ENCODE peak calls at places on chromosomes 13 and 19, in four cellular contexts. One of them, this sample, is unnamed.

GRCh38 chr13:27975579-27976361 is 6.7 kb upstream of the CDX2 start:
- DNase-seq in dorsolateral prefrontal cortex: no peak
- DNase-seq in heart left ventricle: no peak
- DNase-seq in astrocyte of the spinal cord: no peak
- DNase-seq in this sample: peak

GRCh38 chr13:68190826-68191225 is 960.7 kb upstream of the PCDH9 start:
- DNase-seq in dorsolateral prefrontal cortex: no peak
- DNase-seq in heart left ventricle: no peak
- DNase-seq in astrocyte of the spinal cord: peak
- DNase-seq in this sample: no peak

GRCh38 chr13:24141333-24141910 is 19.1 kb upstream of the SPATA13 start:
- DNase-seq in dorsolateral prefrontal cortex: no peak
- DNase-seq in heart left ventricle: no peak
- DNase-seq in astrocyte of the spinal cord: no peak
- DNase-seq in this sample: no peak

GRCh38 chr19:6220385-6221191 is 59.2 kb downstream of the MLLT1 start:
- DNase-seq in dorsolateral prefrontal cortex: no peak
- DNase-seq in heart left ventricle: no peak
- DNase-seq in astrocyte of the spinal cord: no peak
- DNase-seq in this sample: no peak

GRCh38 chr19:19372656-19373416 is 32.6 kb upstream of the GATAD2A start:
- DNase-seq in dorsolateral prefrontal cortex: no peak
- DNase-seq in heart left ventricle: peak
- DNase-seq in astrocyte of the spinal cord: peak
- DNase-seq in this sample: peak

GRCh38 chr13:30898721-30899188 is 7.3 kb upstream of the MEDAG start:
- DNase-seq in dorsolateral prefrontal cortex: no peak
- DNase-seq in heart left ventricle: peak
- DNase-seq in astrocyte of the spinal cord: peak
- DNase-seq in this sample: no peak

GRCh38 chr13:77285098-77285497 is 41.8 kb downstream of the MYCBP2 start:
- DNase-seq in dorsolateral prefrontal cortex: no peak
- DNase-seq in heart left ventricle: no peak
- DNase-seq in astrocyte of the spinal cord: no peak
- DNase-seq in this sample: no peak

GRCh38 chr13:42041684-42042035 is 6.8 kb upstream of the DGKH start:
- DNase-seq in dorsolateral prefrontal cortex: no peak
- DNase-seq in heart left ventricle: peak
- DNase-seq in astrocyte of the spinal cord: peak
- DNase-seq in this sample: no peak

GRCh38 chr13:110493613-110494012 is 67.9 kb downstream of the RAB20 start:
- DNase-seq in dorsolateral prefrontal cortex: no peak
- DNase-seq in heart left ventricle: no peak
- DNase-seq in astrocyte of the spinal cord: no peak
- DNase-seq in this sample: no peak

GRCh38 chr19:42323473-42323851 is 2.0 kb upstream of the MEGF8 start:
- DNase-seq in dorsolateral prefrontal cortex: no peak
- DNase-seq in heart left ventricle: no peak
- DNase-seq in astrocyte of the spinal cord: no peak
- DNase-seq in this sample: no peak

GRCh38 chr19:33194884-33195710 is 967 bp downstream of the LRP3 start:
- DNase-seq in dorsolateral prefrontal cortex: no peak
- DNase-seq in heart left ventricle: no peak
- DNase-seq in astrocyte of the spinal cord: peak
- DNase-seq in this sample: no peak

GRCh38 chr13:92727118-92727517 is 499.5 kb upstream of the GPC6 start:
- DNase-seq in dorsolateral prefrontal cortex: no peak
- DNase-seq in heart left ventricle: no peak
- DNase-seq in astrocyte of the spinal cord: no peak
- DNase-seq in this sample: no peak

GRCh38 chr19:46753420-46754155 is 7.3 kb upstream of the STRN4 start:
- DNase-seq in dorsolateral prefrontal cortex: no peak
- DNase-seq in heart left ventricle: no peak
- DNase-seq in astrocyte of the spinal cord: no peak
- DNase-seq in this sample: peak

GRCh38 chr19:29410974-29411615 is 114.7 kb upstream of the VSTM2B start:
- DNase-seq in dorsolateral prefrontal cortex: peak
- DNase-seq in heart left ventricle: no peak
- DNase-seq in astrocyte of the spinal cord: no peak
- DNase-seq in this sample: no peak

GRCh38 chr13:51541809-51542258 is 42.4 kb upstream of the WDFY2 start:
- DNase-seq in dorsolateral prefrontal cortex: no peak
- DNase-seq in heart left ventricle: no peak
- DNase-seq in astrocyte of the spinal cord: no peak
- DNase-seq in this sample: no peak

GRCh38 chr13:44267966-44268365 is 105.7 kb upstream of the SERP2 start:
- DNase-seq in dorsolateral prefrontal cortex: no peak
- DNase-seq in heart left ventricle: no peak
- DNase-seq in astrocyte of the spinal cord: peak
- DNase-seq in this sample: no peak

GRCh38 chr19:2976609-2977000 is 759 bp upstream of the TLE6 start:
- DNase-seq in dorsolateral prefrontal cortex: no peak
- DNase-seq in heart left ventricle: no peak
- DNase-seq in astrocyte of the spinal cord: no peak
- DNase-seq in this sample: no peak

GRCh38 chr13:111911141-111911720 is 155.7 kb upstream of the SOX1 start:
- DNase-seq in dorsolateral prefrontal cortex: no peak
- DNase-seq in heart left ventricle: no peak
- DNase-seq in astrocyte of the spinal cord: no peak
- DNase-seq in this sample: no peak

GRCh38 chr13:45335397-45336024 is 5.5 kb downstream of the TPT1 start:
- DNase-seq in dorsolateral prefrontal cortex: no peak
- DNase-seq in heart left ventricle: no peak
- DNase-seq in astrocyte of the spinal cord: peak
- DNase-seq in this sample: peak

GRCh38 chr19:57212109-57212508 is 18.7 kb upstream of the AURKC start:
- DNase-seq in dorsolateral prefrontal cortex: no peak
- DNase-seq in heart left ventricle: no peak
- DNase-seq in astrocyte of the spinal cord: no peak
- DNase-seq in this sample: no peak

GRCh38 chr19:48724796-48725753 is 5.5 kb upstream of the MAMSTR start:
- DNase-seq in dorsolateral prefrontal cortex: no peak
- DNase-seq in heart left ventricle: peak
- DNase-seq in astrocyte of the spinal cord: peak
- DNase-seq in this sample: peak

GRCh38 chr13:111474136-111475002 is 153.9 kb downstream of the TEX29 start:
- DNase-seq in dorsolateral prefrontal cortex: no peak
- DNase-seq in heart left ventricle: no peak
- DNase-seq in astrocyte of the spinal cord: peak
- DNase-seq in this sample: peak

GRCh38 chr13:44368062-44368591 is 5.5 kb upstream of the SERP2 start:
- DNase-seq in dorsolateral prefrontal cortex: no peak
- DNase-seq in heart left ventricle: no peak
- DNase-seq in astrocyte of the spinal cord: peak
- DNase-seq in this sample: no peak

GRCh38 chr13:31639443-31640163 is 99.7 kb upstream of the RXFP2 start:
- DNase-seq in dorsolateral prefrontal cortex: no peak
- DNase-seq in heart left ventricle: no peak
- DNase-seq in astrocyte of the spinal cord: peak
- DNase-seq in this sample: no peak

GRCh38 chr19:33670398-33670797 is 48.6 kb downstream of the CHST8 start:
- DNase-seq in dorsolateral prefrontal cortex: no peak
- DNase-seq in heart left ventricle: no peak
- DNase-seq in astrocyte of the spinal cord: no peak
- DNase-seq in this sample: no peak

GRCh38 chr19:34969721-34970120 is 5.7 kb upstream of the ZNF792 start:
- DNase-seq in dorsolateral prefrontal cortex: no peak
- DNase-seq in heart left ventricle: no peak
- DNase-seq in astrocyte of the spinal cord: no peak
- DNase-seq in this sample: no peak

GRCh38 chr13:50365300-50365682 is 350.0 kb downstream of the KCNRG start:
- DNase-seq in dorsolateral prefrontal cortex: no peak
- DNase-seq in heart left ventricle: no peak
- DNase-seq in astrocyte of the spinal cord: no peak
- DNase-seq in this sample: no peak

GRCh38 chr19:35767288-35768081 is 7.9 kb upstream of the ARHGAP33 start:
- DNase-seq in dorsolateral prefrontal cortex: no peak
- DNase-seq in heart left ventricle: no peak
- DNase-seq in astrocyte of the spinal cord: no peak
- DNase-seq in this sample: peak

GRCh38 chr19:11578342-11579142 is 1.1 kb upstream of the ACP5 start:
- DNase-seq in dorsolateral prefrontal cortex: no peak
- DNase-seq in heart left ventricle: peak
- DNase-seq in astrocyte of the spinal cord: no peak
- DNase-seq in this sample: peak

GRCh38 chr19:8004723-8005513 is 523 bp downstream of the ELAVL1 start:
- DNase-seq in dorsolateral prefrontal cortex: no peak
- DNase-seq in heart left ventricle: no peak
- DNase-seq in astrocyte of the spinal cord: peak
- DNase-seq in this sample: peak

GRCh38 chr13:86986448-86986847 is 684.7 kb upstream of the SLITRK5 start:
- DNase-seq in dorsolateral prefrontal cortex: no peak
- DNase-seq in heart left ventricle: no peak
- DNase-seq in astrocyte of the spinal cord: peak
- DNase-seq in this sample: no peak

GRCh38 chr19:46903458-46903857 is 42.7 kb downstream of the ARHGAP35 start:
- DNase-seq in dorsolateral prefrontal cortex: no peak
- DNase-seq in heart left ventricle: no peak
- DNase-seq in astrocyte of the spinal cord: no peak
- DNase-seq in this sample: no peak

GRCh38 chr19:13881692-13882418 is 4.9 kb downstream of the NANOS3 start:
- DNase-seq in dorsolateral prefrontal cortex: no peak
- DNase-seq in heart left ventricle: peak
- DNase-seq in astrocyte of the spinal cord: no peak
- DNase-seq in this sample: no peak
- H3K4me3 ChIP-seq in dorsolateral prefrontal cortex: no peak
- H3K4me3 ChIP-seq in heart left ventricle: no peak
- H3K4me3 ChIP-seq in astrocyte of the spinal cord: no peak
- H3K4me3 ChIP-seq in this sample: no peak

DNA sequence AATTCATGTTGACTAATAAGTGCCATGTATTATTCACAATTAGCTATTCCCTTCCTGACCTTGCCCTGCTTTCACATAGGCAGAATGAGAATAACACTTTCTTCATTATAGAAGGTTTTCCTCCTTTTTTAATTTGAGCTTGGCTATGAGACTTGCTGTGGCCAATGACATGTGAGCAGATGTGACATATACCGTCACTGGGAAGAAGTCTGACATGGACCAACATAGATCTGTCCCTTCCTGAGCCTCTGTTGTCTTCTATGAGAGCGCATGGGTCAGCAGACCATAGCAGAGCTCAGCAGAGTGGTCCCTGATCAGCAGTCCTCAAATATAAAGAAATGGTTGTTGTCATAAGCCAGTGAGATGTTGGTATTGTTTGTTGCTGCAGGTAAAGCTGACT is 163.9 kb downstream of the DACH1 start:
- DNase-seq in dorsolateral prefrontal cortex: no peak
- DNase-seq in heart left ventricle: no peak
- DNase-seq in astrocyte of the spinal cord: no peak
- DNase-seq in this sample: no peak
- H3K4me3 ChIP-seq in dorsolateral prefrontal cortex: no peak
- H3K4me3 ChIP-seq in heart left ventricle: no peak
- H3K4me3 ChIP-seq in astrocyte of the spinal cord: no peak
- H3K4me3 ChIP-seq in this sample: no peak

GRCh38 chr13:114065926-114066774 is 66.3 kb downstream of the RASA3 start:
- DNase-seq in dorsolateral prefrontal cortex: no peak
- DNase-seq in heart left ventricle: no peak
- DNase-seq in astrocyte of the spinal cord: no peak
- DNase-seq in this sample: no peak

GRCh38 chr13:114064516-114065140 is 67.8 kb downstream of the RASA3 start:
- DNase-seq in dorsolateral prefrontal cortex: peak
- DNase-seq in heart left ventricle: no peak
- DNase-seq in astrocyte of the spinal cord: peak
- DNase-seq in this sample: no peak

GRCh38 chr13:114066956-114067355 is 65.5 kb downstream of the RASA3 start:
- DNase-seq in dorsolateral prefrontal cortex: no peak
- DNase-seq in heart left ventricle: no peak
- DNase-seq in astrocyte of the spinal cord: no peak
- DNase-seq in this sample: no peak

GRCh38 chr13:114063545-114064515 is 68.6 kb downstream of the RASA3 start:
- DNase-seq in dorsolateral prefrontal cortex: no peak
- DNase-seq in heart left ventricle: peak
- DNase-seq in astrocyte of the spinal cord: peak
- DNase-seq in this sample: no peak

GRCh38 chr13:114065141-114065925 is 67.1 kb downstream of the RASA3 start:
- DNase-seq in dorsolateral prefrontal cortex: peak
- DNase-seq in heart left ventricle: peak
- DNase-seq in astrocyte of the spinal cord: peak
- DNase-seq in this sample: no peak
- H3K4me3 ChIP-seq in dorsolateral prefrontal cortex: peak
- H3K4me3 ChIP-seq in heart left ventricle: peak
- H3K4me3 ChIP-seq in astrocyte of the spinal cord: peak
- H3K4me3 ChIP-seq in this sample: no peak

GRCh38 chr19:13005861-13006370 is 10.6 kb downstream of the NFIX start:
- DNase-seq in dorsolateral prefrontal cortex: no peak
- DNase-seq in heart left ventricle: no peak
- DNase-seq in astrocyte of the spinal cord: no peak
- DNase-seq in this sample: no peak

GRCh38 chr19:13008926-13009787 is 13.9 kb downstream of the NFIX start:
- DNase-seq in dorsolateral prefrontal cortex: no peak
- DNase-seq in heart left ventricle: no peak
- DNase-seq in astrocyte of the spinal cord: no peak
- DNase-seq in this sample: no peak

GRCh38 chr19:13006431-13007281 is 11.4 kb downstream of the NFIX start:
- DNase-seq in dorsolateral prefrontal cortex: no peak
- DNase-seq in heart left ventricle: no peak
- DNase-seq in astrocyte of the spinal cord: no peak
- DNase-seq in this sample: no peak

GRCh38 chr19:13005253-13005652 is 10.0 kb downstream of the NFIX start:
- DNase-seq in dorsolateral prefrontal cortex: no peak
- DNase-seq in heart left ventricle: no peak
- DNase-seq in astrocyte of the spinal cord: no peak
- DNase-seq in this sample: no peak

GRCh38 chr19:13007292-13008045 is 12.2 kb downstream of the NFIX start:
- DNase-seq in dorsolateral prefrontal cortex: no peak
- DNase-seq in heart left ventricle: no peak
- DNase-seq in astrocyte of the spinal cord: no peak
- DNase-seq in this sample: no peak
- H3K4me3 ChIP-seq in dorsolateral prefrontal cortex: no peak
- H3K4me3 ChIP-seq in heart left ventricle: no peak
- H3K4me3 ChIP-seq in astrocyte of the spinal cord: no peak
- H3K4me3 ChIP-seq in this sample: no peak

GRCh38 chr19:1394252-1395193 is 6.8 kb downstream of the GAMT start:
- DNase-seq in dorsolateral prefrontal cortex: no peak
- DNase-seq in heart left ventricle: no peak
- DNase-seq in astrocyte of the spinal cord: no peak
- DNase-seq in this sample: no peak
- H3K4me3 ChIP-seq in dorsolateral prefrontal cortex: no peak
- H3K4me3 ChIP-seq in heart left ventricle: no peak
- H3K4me3 ChIP-seq in astrocyte of the spinal cord: no peak
- H3K4me3 ChIP-seq in this sample: no peak

DNA sequence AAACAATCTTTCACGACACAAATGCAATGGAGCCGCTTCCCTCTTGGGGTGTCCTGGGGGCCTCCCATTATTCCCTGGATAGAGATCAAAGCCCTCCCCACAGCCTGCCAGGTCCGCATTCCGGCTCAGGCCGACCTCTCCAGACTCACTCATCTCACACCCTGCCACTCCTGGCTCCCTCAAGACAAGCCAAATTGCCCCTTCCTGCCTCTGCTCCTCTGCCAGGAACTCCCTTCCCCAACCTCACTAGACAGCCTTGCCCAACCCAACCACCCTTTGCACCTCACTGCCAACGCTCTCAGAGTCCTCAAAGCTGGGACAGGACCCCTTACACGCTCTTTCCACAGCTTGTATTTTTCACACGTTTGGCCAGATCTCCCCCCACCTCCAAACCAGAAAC is 1.5 kb downstream of the ABHD17A start:
- DNase-seq in dorsolateral prefrontal cortex: no peak
- DNase-seq in heart left ventricle: no peak
- DNase-seq in astrocyte of the spinal cord: no peak
- DNase-seq in this sample: peak
- H3K4me3 ChIP-seq in dorsolateral prefrontal cortex: peak
- H3K4me3 ChIP-seq in heart left ventricle: peak
- H3K4me3 ChIP-seq in astrocyte of the spinal cord: peak
- H3K4me3 ChIP-seq in this sample: peak